ENCODE peak calls at places on chromosome 14, in eight cellular contexts. G is IMR-90, J is breast epithelium, Z is suprapubic skin, H is tibial artery, N is nephron progenitor cell, P is fibroblast of mammary gland, X is WTC11. V is an unnamed sample.

GRCh38 chr14:26835949-26836570 is 238.2 kb upstream of the NOVA1 start:
- DNase-seq in G (no peak), P (no peak), Z (no peak), J (no peak), X (no peak), H (no peak), N (no peak), V (no peak)

GRCh38 chr14:99946652-99947489 is 118.4 kb upstream of the EVL start:
- DNase-seq in X (peak; percentile 75), N (peak; percentile 77), Z (no peak), J (no peak), H (no peak), G (no peak), P (no peak), V (no peak)

GRCh38 chr14:100640481-100641273 is 53.5 kb upstream of the BEGAIN start:
- DNase-seq in X (no peak), P (no peak), J (no peak), Z (no peak), N (no peak), H (no peak), G (peak; percentile 28), V (no peak)

GRCh38 chr14:39603942-39604341 is 171.7 kb upstream of the FBXO33 start:
- DNase-seq in J (no peak), H (no peak), N (no peak), Z (no peak), X (no peak), P (no peak), G (no peak), V (no peak)

GRCh38 chr14:96285667-96286066 is 29.7 kb downstream of the BDKRB1 start:
- DNase-seq in P (peak; percentile 59), Z (no peak), H (no peak), N (no peak), G (peak; percentile 91), X (no peak), J (no peak), V (no peak)

GRCh38 chr14:61598980-61599379 is 96.3 kb upstream of the HIF1A start:
- DNase-seq in J (no peak), P (no peak), X (no peak), Z (no peak), H (no peak), G (no peak), N (no peak), V (no peak)

GRCh38 chr14:98932436-98933325 is 339.3 kb downstream of the BCL11B start:
- DNase-seq in G (no peak), H (no peak), N (no peak), X (no peak), P (no peak), J (no peak), Z (peak; percentile 18), V (no peak)

GRCh38 chr14:90625445-90625844 is 190.8 kb downstream of the TTC7B start:
- DNase-seq in P (peak; percentile 22), N (no peak), X (no peak), Z (no peak), H (no peak), G (no peak), J (no peak), V (no peak)

GRCh38 chr14:76777721-76778120 is 16.5 kb downstream of the VASH1 start:
- DNase-seq in P (no peak), J (no peak), Z (no peak), X (no peak), G (no peak), H (no peak), N (no peak), V (no peak)

DNA sequence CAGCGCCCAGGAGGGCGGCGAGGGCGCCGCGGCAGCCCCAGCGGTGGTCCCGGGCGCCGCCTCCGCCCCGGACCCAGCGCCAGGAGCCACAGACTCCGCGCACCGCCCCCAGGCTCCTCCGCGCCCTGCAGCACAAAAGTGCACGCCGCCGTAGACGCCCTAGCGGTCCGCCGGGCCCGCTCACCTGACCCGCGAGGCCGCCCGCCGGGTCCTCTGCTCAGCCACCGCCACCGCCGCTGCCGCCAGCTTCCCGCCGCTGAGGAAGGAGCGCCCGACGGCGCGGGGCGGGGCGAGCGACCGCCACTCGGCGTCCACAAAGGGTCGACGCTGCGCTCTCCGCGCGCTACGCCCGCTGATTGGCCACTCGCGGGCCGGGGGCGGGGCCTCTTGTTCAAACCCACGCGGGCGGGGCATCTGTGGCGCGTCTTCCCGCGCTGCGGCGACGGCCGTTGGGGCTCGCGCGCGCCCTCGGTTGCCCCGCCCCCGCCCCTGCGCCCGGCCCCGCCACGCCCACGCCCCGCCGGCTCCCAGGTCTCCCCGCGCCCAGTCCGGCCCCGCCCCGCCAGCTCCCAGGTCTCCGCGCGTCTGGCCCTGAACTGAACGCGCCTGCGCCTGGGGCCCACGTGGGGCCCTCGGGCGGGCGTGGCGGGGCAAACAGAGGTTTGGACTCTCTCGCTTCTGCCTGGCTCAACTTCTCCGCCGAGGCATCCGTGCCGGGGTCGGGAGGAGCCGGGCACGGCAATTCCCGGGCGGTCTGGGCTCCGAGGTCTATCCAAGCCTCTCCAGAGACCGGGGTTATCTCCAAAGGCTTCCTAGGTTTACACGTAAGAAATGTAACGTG is at the start of gene CDCA4:
- DNase-seq in G (peak; percentile 93), Z (peak; percentile 97), H (peak; percentile 98), J (peak; percentile 96), P (peak; percentile 92), N (peak; percentile 99), X (peak; percentile 96), V (peak; percentile 95)
- TF ChIP-seq CTCF in G (no peak), Z (no peak), H (no peak), J (no peak), P (no peak), N (no peak), X (no peak), V (no peak)

GRCh38 chr14:21735639-21736307 is 62.2 kb upstream of the OR4E1 start:
- DNase-seq in P (no peak), X (no peak), H (no peak), G (no peak), Z (no peak), J (no peak), N (no peak), V (no peak)

GRCh38 chr14:21734457-21735074 is 60.9 kb upstream of the OR4E1 start:
- DNase-seq in N (peak; percentile 35), P (peak; percentile 59), H (no peak), G (peak; percentile 39), Z (no peak), J (no peak), X (no peak), V (no peak)

GRCh38 chr14:21729703-21730212 is 56.1 kb upstream of the OR4E1 start:
- DNase-seq in Z (no peak), N (no peak), H (no peak), P (no peak), X (no peak), G (no peak), J (no peak), V (no peak)

GRCh38 chr14:21735200-21735599 is 61.6 kb upstream of the OR4E1 start:
- DNase-seq in X (no peak), P (no peak), G (no peak), J (no peak), Z (no peak), N (no peak), H (no peak), V (no peak)
- TF ChIP-seq CTCF in X (no peak), P (no peak), G (no peak), J (no peak), Z (no peak), N (no peak), H (no peak), V (no peak)

GRCh38 chr14:70658899-70659298 is 17.2 kb downstream of the TTC9 start:
- DNase-seq in H (no peak), J (no peak), P (no peak), Z (no peak), G (no peak), N (no peak), X (no peak), V (no peak)

GRCh38 chr14:70662816-70663215 is 21.1 kb downstream of the TTC9 start:
- DNase-seq in Z (no peak), G (no peak), X (no peak), H (no peak), P (no peak), J (no peak), N (no peak), V (no peak)

GRCh38 chr14:70663707-70664179 is 22.0 kb downstream of the TTC9 start:
- DNase-seq in X (no peak), J (no peak), Z (no peak), H (no peak), P (peak; percentile 20), G (peak; percentile 52), N (no peak), V (no peak)

GRCh38 chr14:70662080-70662479 is 20.4 kb downstream of the TTC9 start:
- DNase-seq in X (no peak), P (no peak), N (no peak), J (no peak), H (no peak), Z (no peak), G (no peak), V (no peak)

GRCh38 chr14:70660967-70661871 is 19.5 kb downstream of the TTC9 start:
- DNase-seq in P (no peak), N (no peak), G (no peak), X (no peak), H (no peak), Z (no peak), J (no peak), V (no peak)
- TF ChIP-seq CTCF in P (no peak), N (no peak), G (no peak), X (no peak), H (no peak), Z (no peak), J (no peak), V (no peak)

GRCh38 chr14:88866305-88866704 is 41.9 kb downstream of the TTC8 start:
- DNase-seq in X (no peak), P (no peak), Z (no peak), H (no peak), N (no peak), J (no peak), G (peak; percentile 75), V (no peak)

GRCh38 chr14:88870777-88871176 is 46.3 kb downstream of the TTC8 start:
- DNase-seq in X (no peak), Z (no peak), H (no peak), N (no peak), P (no peak), G (no peak), J (no peak), V (no peak)

GRCh38 chr14:88872976-88873375 is 48.5 kb downstream of the TTC8 start:
- DNase-seq in N (no peak), J (no peak), H (no peak), G (no peak), X (no peak), Z (no peak), P (no peak), V (no peak)

GRCh38 chr14:88871429-88871828 is 47.0 kb downstream of the TTC8 start:
- DNase-seq in H (no peak), Z (no peak), X (no peak), J (no peak), P (no peak), G (no peak), N (no peak), V (no peak)

DNA sequence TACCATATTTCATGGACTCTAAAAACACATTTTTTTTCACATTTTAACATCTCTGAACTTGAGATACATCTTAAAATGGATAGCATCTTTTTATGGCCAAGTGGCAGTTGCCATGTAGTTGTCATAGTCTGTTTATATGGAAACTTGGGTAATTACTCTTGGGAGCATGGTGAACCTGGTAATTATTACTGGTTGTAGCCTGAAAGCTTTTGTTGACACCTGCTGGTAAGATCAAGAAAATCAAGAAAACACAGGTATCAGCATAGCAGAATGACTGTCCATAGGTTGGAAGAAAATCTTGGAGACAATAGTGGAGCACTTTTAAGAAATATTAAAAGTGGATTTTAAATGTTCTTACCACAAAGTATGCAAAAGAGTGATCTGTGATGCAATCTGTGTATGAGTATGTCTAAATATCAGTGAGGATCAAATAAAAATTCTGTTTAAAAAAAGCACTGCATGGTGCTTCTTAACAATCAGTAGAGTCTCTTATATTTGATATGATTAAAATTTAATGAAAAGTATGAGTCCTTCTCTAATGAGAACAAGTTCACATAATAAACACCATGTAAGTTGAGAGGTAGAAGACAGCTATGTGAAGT is 44.2 kb downstream of the TTC8 start:
- DNase-seq in N (no peak), X (no peak), G (peak; percentile 23), Z (no peak), J (no peak), H (no peak), P (peak; percentile 38), V (no peak)
- TF ChIP-seq CTCF in N (peak; percentile 24), X (no peak), G (peak; percentile 29), Z (peak; percentile 28), J (no peak), H (peak; percentile 43), P (peak; percentile 40), V (no peak)